ENCODE peak calls at places on chromosomes 13 and 19, in five cellular contexts. One of them, this sample, is unnamed.
A peak's percentile ranks its signal among the peaks of the same experiment; 100 is the strongest.

GRCh38 chr19:2021453-2022140 is 6.1 kb upstream of the BTBD2 start:
- DNase-seq in AG10803: no peak
- DNase-seq in lower leg skin: no peak
- DNase-seq in tibial artery: no peak
- DNase-seq in activated CD8-positive, alpha-beta T cell treated with anti-CD3 and anti-CD28 coated beads for 36 hours: no peak
- DNase-seq in this sample: no peak

GRCh38 chr13:70253834-70254233 is 145.6 kb upstream of the KLHL1 start:
- DNase-seq in AG10803: no peak
- DNase-seq in lower leg skin: no peak
- DNase-seq in tibial artery: no peak
- DNase-seq in activated CD8-positive, alpha-beta T cell treated with anti-CD3 and anti-CD28 coated beads for 36 hours: no peak
- DNase-seq in this sample: no peak

GRCh38 chr19:35357867-35358573 is at the start of gene FFAR3:
- DNase-seq in AG10803: peak; percentile 56
- DNase-seq in lower leg skin: peak; percentile 67
- DNase-seq in tibial artery: peak; percentile 48
- DNase-seq in activated CD8-positive, alpha-beta T cell treated with anti-CD3 and anti-CD28 coated beads for 36 hours: peak; percentile 32
- DNase-seq in this sample: peak; percentile 5

GRCh38 chr19:30666301-30666803 is 294.2 kb downstream of the ZNF536 start:
- DNase-seq in AG10803: peak; percentile 15
- DNase-seq in lower leg skin: peak; percentile 89
- DNase-seq in tibial artery: peak; percentile 35
- DNase-seq in activated CD8-positive, alpha-beta T cell treated with anti-CD3 and anti-CD28 coated beads for 36 hours: peak; percentile 58
- DNase-seq in this sample: peak; percentile 62

GRCh38 chr13:27425151-27425917 is 915 bp downstream of the GTF3A start:
- DNase-seq in AG10803: no peak
- DNase-seq in lower leg skin: no peak
- DNase-seq in tibial artery: no peak
- DNase-seq in activated CD8-positive, alpha-beta T cell treated with anti-CD3 and anti-CD28 coated beads for 36 hours: peak; percentile 54
- DNase-seq in this sample: no peak

GRCh38 chr19:54233941-54234340 is 8.6 kb downstream of the LILRA6 start:
- DNase-seq in AG10803: no peak
- DNase-seq in lower leg skin: no peak
- DNase-seq in tibial artery: no peak
- DNase-seq in activated CD8-positive, alpha-beta T cell treated with anti-CD3 and anti-CD28 coated beads for 36 hours: no peak
- DNase-seq in this sample: no peak

GRCh38 chr13:40518481-40518882 is 148.0 kb downstream of the FOXO1 start:
- DNase-seq in AG10803: no peak
- DNase-seq in lower leg skin: no peak
- DNase-seq in tibial artery: no peak
- DNase-seq in activated CD8-positive, alpha-beta T cell treated with anti-CD3 and anti-CD28 coated beads for 36 hours: peak; percentile 89
- DNase-seq in this sample: no peak

GRCh38 chr19:3617463-3617862 is 9.1 kb downstream of the CACTIN start:
- DNase-seq in AG10803: no peak
- DNase-seq in lower leg skin: no peak
- DNase-seq in tibial artery: no peak
- DNase-seq in activated CD8-positive, alpha-beta T cell treated with anti-CD3 and anti-CD28 coated beads for 36 hours: peak; percentile 32
- DNase-seq in this sample: no peak

DNA sequence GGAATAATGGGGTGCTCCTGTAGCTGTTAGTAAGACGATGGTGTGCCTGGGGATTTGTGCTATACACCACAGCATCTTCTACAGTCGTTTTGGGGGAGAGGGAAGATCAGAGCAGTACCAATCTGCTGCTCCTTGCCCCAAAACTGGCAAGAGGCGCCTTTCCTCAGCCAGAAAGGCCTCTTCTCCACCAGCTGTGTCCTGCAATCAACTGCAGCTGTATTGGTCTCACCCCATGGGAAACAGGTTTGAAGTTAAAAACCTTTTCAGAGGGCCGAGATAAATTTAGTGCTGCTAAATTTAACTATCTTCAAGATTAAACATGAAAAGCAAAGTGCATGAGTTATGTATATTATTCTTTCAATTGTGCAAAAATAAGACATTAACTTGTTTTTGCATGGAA is 1.2 kb upstream of the RNASEH2B start:
- DNase-seq in AG10803: no peak
- DNase-seq in lower leg skin: no peak
- DNase-seq in tibial artery: no peak
- DNase-seq in activated CD8-positive, alpha-beta T cell treated with anti-CD3 and anti-CD28 coated beads for 36 hours: no peak
- DNase-seq in this sample: no peak
- TF ChIP-seq CTCF in AG10803: no peak
- TF ChIP-seq CTCF in lower leg skin: no peak
- TF ChIP-seq CTCF in tibial artery: no peak
- TF ChIP-seq CTCF in activated CD8-positive, alpha-beta T cell treated with anti-CD3 and anti-CD28 coated beads for 36 hours: no peak
- TF ChIP-seq CTCF in this sample: no peak

DNA sequence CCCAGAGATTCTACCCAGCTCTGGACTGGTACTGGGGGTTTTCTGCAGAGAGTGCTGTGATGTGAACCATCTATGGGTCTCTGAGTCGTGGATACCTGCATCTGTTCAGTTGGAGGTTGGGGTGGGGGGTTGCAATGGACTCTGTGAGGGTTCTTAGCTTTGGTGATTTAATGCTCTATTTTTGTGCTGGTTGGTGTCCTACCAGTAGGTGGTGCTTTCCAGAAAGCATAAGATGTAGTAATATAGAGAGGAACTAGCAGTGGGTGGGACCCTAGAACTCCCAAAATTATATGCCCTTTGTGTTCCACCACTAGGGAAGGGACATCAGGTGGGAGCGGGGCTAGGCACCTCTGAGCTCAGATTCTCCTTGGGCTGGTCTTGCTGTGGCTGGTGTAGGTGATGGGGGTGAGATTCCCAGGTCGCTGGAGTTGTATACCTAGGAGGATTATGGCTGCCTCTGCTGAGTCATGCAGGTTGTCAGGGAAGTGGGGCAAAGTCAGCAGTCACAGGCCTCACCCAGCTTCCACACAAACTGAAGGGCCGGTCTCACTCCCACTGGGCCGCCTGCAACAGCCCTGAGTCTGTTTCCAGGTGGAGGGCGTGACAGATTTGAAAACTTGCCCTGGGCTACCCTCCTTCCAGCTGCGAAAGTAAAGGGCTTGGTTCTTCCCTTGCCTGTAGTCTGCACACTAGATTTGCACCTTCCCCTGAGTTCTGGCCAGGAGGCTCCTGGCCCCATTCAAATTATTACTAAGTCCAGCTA is 573.0 kb upstream of the SLITRK1 start:
- DNase-seq in AG10803: no peak
- DNase-seq in lower leg skin: no peak
- DNase-seq in tibial artery: no peak
- DNase-seq in activated CD8-positive, alpha-beta T cell treated with anti-CD3 and anti-CD28 coated beads for 36 hours: no peak
- DNase-seq in this sample: no peak
- TF ChIP-seq CTCF in AG10803: no peak
- TF ChIP-seq CTCF in lower leg skin: no peak
- TF ChIP-seq CTCF in tibial artery: no peak
- TF ChIP-seq CTCF in activated CD8-positive, alpha-beta T cell treated with anti-CD3 and anti-CD28 coated beads for 36 hours: no peak
- TF ChIP-seq CTCF in this sample: no peak

DNA sequence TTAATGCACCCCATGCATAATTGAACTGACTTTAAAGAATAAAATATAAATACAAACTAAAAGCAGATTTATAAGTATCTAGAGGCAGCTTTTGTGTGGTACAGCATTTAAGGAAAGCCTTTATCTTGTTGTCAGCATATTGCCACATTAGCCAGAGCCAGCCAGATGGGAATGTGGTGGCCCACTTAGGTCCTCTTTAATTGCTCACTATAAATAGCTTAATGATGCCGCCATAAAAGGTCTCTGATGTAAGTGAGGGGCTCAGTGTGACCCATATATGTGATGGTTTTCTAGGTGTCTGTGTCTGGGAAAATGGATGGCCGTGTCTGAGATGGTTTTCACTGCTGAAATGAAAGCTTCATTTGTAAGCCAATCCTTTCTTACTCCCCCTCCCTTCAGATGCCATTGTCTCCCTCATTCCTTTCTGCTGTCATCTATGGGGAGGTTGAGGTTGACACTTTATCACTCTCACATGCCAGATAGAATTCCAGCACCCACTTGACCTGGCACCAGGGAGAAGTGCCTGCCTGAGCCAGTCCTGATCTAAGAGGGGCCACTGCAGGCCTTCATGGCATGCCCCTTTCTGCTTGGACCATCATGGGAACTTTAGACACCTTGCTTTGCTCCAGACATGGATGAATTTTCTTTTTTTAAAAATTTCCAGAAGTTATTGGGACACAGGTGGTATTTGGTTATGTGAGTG is 135.3 kb downstream of the MTUS2 start:
- DNase-seq in AG10803: no peak
- DNase-seq in lower leg skin: no peak
- DNase-seq in tibial artery: no peak
- DNase-seq in activated CD8-positive, alpha-beta T cell treated with anti-CD3 and anti-CD28 coated beads for 36 hours: no peak
- DNase-seq in this sample: no peak
- TF ChIP-seq CTCF in AG10803: no peak
- TF ChIP-seq CTCF in lower leg skin: no peak
- TF ChIP-seq CTCF in tibial artery: no peak
- TF ChIP-seq CTCF in activated CD8-positive, alpha-beta T cell treated with anti-CD3 and anti-CD28 coated beads for 36 hours: no peak
- TF ChIP-seq CTCF in this sample: no peak

DNA sequence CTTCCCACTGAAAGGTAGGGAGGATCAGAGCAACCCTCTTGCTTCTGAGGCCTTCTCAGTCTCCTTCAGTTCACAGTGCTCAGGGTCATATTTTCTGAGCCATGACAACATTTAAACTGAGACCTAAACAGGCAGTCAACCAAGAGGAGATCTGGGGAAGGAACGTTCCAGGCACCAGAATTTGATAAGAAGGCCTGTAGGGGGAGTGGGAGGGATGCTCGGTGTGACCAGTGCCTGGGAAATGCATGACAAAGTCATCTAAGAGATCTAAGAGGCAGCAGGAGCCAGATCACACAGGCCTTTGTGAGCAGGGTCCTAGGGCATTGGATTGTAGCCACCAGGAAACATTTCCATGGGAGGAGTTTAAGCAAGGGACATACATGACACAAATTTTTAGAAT is 71.6 kb downstream of the SHISA2 start:
- DNase-seq in AG10803: peak; percentile 18
- DNase-seq in lower leg skin: no peak
- DNase-seq in tibial artery: no peak
- DNase-seq in activated CD8-positive, alpha-beta T cell treated with anti-CD3 and anti-CD28 coated beads for 36 hours: peak; percentile 17
- DNase-seq in this sample: no peak
- TF ChIP-seq CTCF in AG10803: peak; percentile 48
- TF ChIP-seq CTCF in lower leg skin: no peak
- TF ChIP-seq CTCF in tibial artery: no peak
- TF ChIP-seq CTCF in activated CD8-positive, alpha-beta T cell treated with anti-CD3 and anti-CD28 coated beads for 36 hours: no peak
- TF ChIP-seq CTCF in this sample: no peak

GRCh38 chr13:42048625-42049453 is at the start of gene DGKH:
- DNase-seq in AG10803: peak; percentile 75
- DNase-seq in lower leg skin: peak; percentile 96
- DNase-seq in tibial artery: peak; percentile 78
- DNase-seq in activated CD8-positive, alpha-beta T cell treated with anti-CD3 and anti-CD28 coated beads for 36 hours: peak; percentile 59
- DNase-seq in this sample: peak; percentile 86
- TF ChIP-seq CTCF in AG10803: no peak
- TF ChIP-seq CTCF in lower leg skin: no peak
- TF ChIP-seq CTCF in tibial artery: peak; percentile 23
- TF ChIP-seq CTCF in activated CD8-positive, alpha-beta T cell treated with anti-CD3 and anti-CD28 coated beads for 36 hours: no peak
- TF ChIP-seq CTCF in this sample: peak; percentile 6

GRCh38 chr13:68574053-68574452 is 1343.9 kb upstream of the PCDH9 start:
- DNase-seq in AG10803: no peak
- DNase-seq in lower leg skin: no peak
- DNase-seq in tibial artery: no peak
- DNase-seq in activated CD8-positive, alpha-beta T cell treated with anti-CD3 and anti-CD28 coated beads for 36 hours: no peak
- DNase-seq in this sample: no peak
- TF ChIP-seq CTCF in AG10803: no peak
- TF ChIP-seq CTCF in lower leg skin: no peak
- TF ChIP-seq CTCF in tibial artery: no peak
- TF ChIP-seq CTCF in activated CD8-positive, alpha-beta T cell treated with anti-CD3 and anti-CD28 coated beads for 36 hours: no peak
- TF ChIP-seq CTCF in this sample: no peak